ENCODE peak calls at places on chromosomes 11 and 22, in seven cellular contexts. Y is mucosa of descending colon, T is AG09309, C is epithelial cell of esophagus, H is Calu3, N is AG10803, V is NB4. M is an unnamed sample.

GRCh38 chr11:113952588-113952987 is 22.3 kb upstream of the HTR3A start:
- DNase-seq in Y (peak), T (no peak), C (no peak), H (no peak), N (no peak), V (peak), M (no peak)

GRCh38 chr11:100716848-100717247 is 29.8 kb downstream of the ARHGAP42 start:
- DNase-seq in Y (no peak), T (no peak), C (no peak), H (no peak), N (no peak), V (no peak), M (no peak)

GRCh38 chr11:69122642-69123431 is 32.9 kb upstream of the SMIM38 start:
- DNase-seq in Y (peak), T (no peak), C (peak), H (peak), N (peak), V (peak), M (no peak)

GRCh38 chr11:117827521-117828511 is 3.3 kb upstream of the FXYD2 start:
- DNase-seq in Y (peak), T (no peak), C (no peak), H (no peak), N (no peak), V (no peak), M (peak)

GRCh38 chr22:42179616-42180015 is 49.0 kb upstream of the CYP2D6 start:
- DNase-seq in Y (no peak), T (peak), C (no peak), H (no peak), N (peak), V (no peak), M (no peak)

GRCh38 chr11:133269272-133269671 is 263.0 kb downstream of the OPCML start:
- DNase-seq in Y (no peak), T (no peak), C (no peak), H (no peak), N (no peak), V (no peak), M (no peak)

GRCh38 chr11:103433380-103433779 is 324.2 kb downstream of the DYNC2H1 start:
- DNase-seq in Y (no peak), T (peak), C (peak), H (no peak), N (peak), V (no peak), M (no peak)

GRCh38 chr22:45905326-45905923 is 71.5 kb downstream of the WNT7B start:
- DNase-seq in Y (no peak), T (no peak), C (no peak), H (no peak), N (no peak), V (no peak), M (no peak)

GRCh38 chr11:46315783-46316563 is 31.3 kb upstream of the DGKZ start:
- DNase-seq in Y (peak), T (no peak), C (no peak), H (peak), N (no peak), V (no peak), M (no peak)

GRCh38 chr11:125949271-125950177 is 3.7 kb downstream of the VSIG10L2 start:
- DNase-seq in Y (no peak), T (no peak), C (no peak), H (no peak), N (no peak), V (no peak), M (no peak)

GRCh38 chr11:100681064-100681502 is 6.0 kb upstream of the ARHGAP42 start:
- DNase-seq in Y (peak), T (no peak), C (peak), H (peak), N (peak), V (peak), M (peak)

GRCh38 chr11:28983780-28984179 is 875.6 kb downstream of the METTL15 start:
- DNase-seq in Y (no peak), T (no peak), C (no peak), H (no peak), N (no peak), V (no peak), M (no peak)

GRCh38 chr11:72989727-72990126 is 152.4 kb downstream of the FCHSD2 start:
- DNase-seq in Y (no peak), T (no peak), C (no peak), H (no peak), N (peak), V (peak), M (no peak)

GRCh38 chr11:61056981-61057380 is 45.3 kb upstream of the CD5 start:
- DNase-seq in Y (no peak), T (no peak), C (no peak), H (no peak), N (no peak), V (no peak), M (no peak)

GRCh38 chr22:28907311-28908008 is 24.1 kb downstream of the ZNRF3 start:
- DNase-seq in Y (no peak), T (no peak), C (no peak), H (no peak), N (no peak), V (no peak), M (no peak)

GRCh38 chr11:58905141-58905715 is 34.1 kb upstream of the GLYATL1 start:
- DNase-seq in Y (no peak), T (no peak), C (peak), H (no peak), N (peak), V (no peak), M (no peak)

GRCh38 chr22:40898850-40899357 is 37.0 kb upstream of the DNAJB7 start:
- DNase-seq in Y (peak), T (peak), C (peak), H (no peak), N (peak), V (peak), M (no peak)

GRCh38 chr22:25183959-25184619 is 15.6 kb upstream of the CRYBB3 start:
- DNase-seq in Y (no peak), T (no peak), C (no peak), H (no peak), N (no peak), V (no peak), M (no peak)

GRCh38 chr11:66020618-66021357 is 5.5 kb downstream of the CATSPER1 start:
- DNase-seq in Y (no peak), T (no peak), C (peak), H (peak), N (peak), V (peak), M (peak)

GRCh38 chr11:127074151-127074761 is 73.7 kb upstream of the KIRREL3 start:
- DNase-seq in Y (peak), T (peak), C (peak), H (peak), N (peak), V (peak), M (no peak)

GRCh38 chr11:20612416-20612815 is 13.0 kb downstream of the SLC6A5 start:
- DNase-seq in Y (no peak), T (no peak), C (no peak), H (no peak), N (no peak), V (no peak), M (no peak)

GRCh38 chr11:107043242-107043991 is 25.1 kb upstream of the GUCY1A2 start:
- DNase-seq in Y (no peak), T (peak), C (peak), H (no peak), N (peak), V (peak), M (no peak)

GRCh38 chr11:64395545-64396078 is 36.6 kb downstream of the RPS6KA4 start:
- DNase-seq in Y (peak), T (no peak), C (no peak), H (no peak), N (no peak), V (no peak), M (no peak)

GRCh38 chr11:80916180-80916811 is 1475.5 kb upstream of the TENM4 start:
- DNase-seq in Y (no peak), T (no peak), C (peak), H (no peak), N (no peak), V (no peak), M (no peak)

GRCh38 chr11:1872267-1872985 is 19.3 kb downstream of the PRR33 start:
- DNase-seq in Y (no peak), T (no peak), C (no peak), H (no peak), N (no peak), V (no peak), M (no peak)

GRCh38 chr11:98940913-98941312 is 79.8 kb upstream of the CNTN5 start:
- DNase-seq in Y (no peak), T (no peak), C (peak), H (no peak), N (no peak), V (no peak), M (no peak)

GRCh38 chr11:62150887-62151736 is 27.3 kb downstream of the INCENP start:
- DNase-seq in Y (no peak), T (no peak), C (no peak), H (no peak), N (no peak), V (no peak), M (no peak)

GRCh38 chr11:38646382-38646781 is 2048.3 kb upstream of the RAG2 start:
- DNase-seq in Y (no peak), T (no peak), C (no peak), H (no peak), N (no peak), V (no peak), M (no peak)

GRCh38 chr11:126766425-126766824 is 234.1 kb downstream of the KIRREL3 start:
- DNase-seq in Y (peak), T (no peak), C (no peak), H (peak), N (no peak), V (peak), M (no peak)

GRCh38 chr11:66327171-66328035 is 8.8 kb downstream of the RIN1 start:
- DNase-seq in Y (no peak), T (no peak), C (peak), H (no peak), N (peak), V (no peak), M (no peak)

GRCh38 chr11:130170345-130170744 is 10.8 kb downstream of the ST14 start:
- DNase-seq in Y (no peak), T (no peak), C (no peak), H (no peak), N (no peak), V (no peak), M (no peak)

GRCh38 chr11:3808846-3809623 is 675 bp downstream of the PGAP2 start:
- DNase-seq in Y (peak), T (no peak), C (peak), H (peak), N (peak), V (peak), M (no peak)

GRCh38 chr22:44994399-44995281 is 15.2 kb downstream of the PHF21B start:
- DNase-seq in Y (no peak), T (no peak), C (no peak), H (no peak), N (no peak), V (peak), M (no peak)

GRCh38 chr11:17753641-17754040 is 19.1 kb downstream of the KCNC1 start:
- DNase-seq in Y (no peak), T (no peak), C (no peak), H (no peak), N (no peak), V (no peak), M (no peak)

GRCh38 chr11:120043323-120043945 is 94.5 kb downstream of the TRIM29 start:
- DNase-seq in Y (no peak), T (no peak), C (peak), H (no peak), N (no peak), V (no peak), M (no peak)

GRCh38 chr11:68546555-68546954 is 86.0 kb downstream of the PPP6R3 start:
- DNase-seq in Y (no peak), T (no peak), C (peak), H (no peak), N (peak), V (peak), M (no peak)

GRCh38 chr11:67668191-67668551 is 6.3 kb downstream of the ALDH3B2 start:
- DNase-seq in Y (no peak), T (no peak), C (no peak), H (no peak), N (no peak), V (no peak), M (no peak)

GRCh38 chr22:44892803-44893730 is 116.7 kb downstream of the PHF21B start:
- DNase-seq in Y (no peak), T (no peak), C (no peak), H (no peak), N (no peak), V (no peak), M (no peak)

GRCh38 chr22:43945632-43946390 is 9.4 kb upstream of the SAMM50 start:
- DNase-seq in Y (peak), T (no peak), C (peak), H (peak), N (peak), V (peak), M (peak)

DNA sequence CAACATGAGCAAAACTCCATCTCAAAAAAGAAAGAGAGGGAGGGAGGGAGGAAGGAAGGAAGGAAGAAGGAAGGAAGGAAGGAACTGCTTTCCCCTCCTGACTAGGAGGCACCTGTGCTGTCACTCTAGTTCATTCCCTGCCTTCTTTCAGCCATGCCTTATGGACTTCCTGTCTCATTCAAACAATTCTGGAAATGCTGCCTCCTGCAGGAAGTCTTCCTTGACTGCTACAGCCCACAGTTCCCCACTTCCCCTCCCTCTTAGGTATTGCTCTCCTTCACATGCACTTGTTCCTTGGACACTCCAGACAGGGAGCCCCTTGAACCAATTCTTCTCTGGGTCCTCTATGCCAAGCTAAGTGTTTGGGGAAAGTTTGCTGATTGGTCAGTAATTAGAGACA is 31.6 kb upstream of the WNT11 start:
- DNase-seq in Y (peak), T (no peak), C (peak), H (peak), N (no peak), V (peak), M (no peak)
- TF ChIP-seq CTCF in Y (no peak), T (no peak), C (no peak), H (no peak), N (no peak), V (peak), M (no peak)

DNA sequence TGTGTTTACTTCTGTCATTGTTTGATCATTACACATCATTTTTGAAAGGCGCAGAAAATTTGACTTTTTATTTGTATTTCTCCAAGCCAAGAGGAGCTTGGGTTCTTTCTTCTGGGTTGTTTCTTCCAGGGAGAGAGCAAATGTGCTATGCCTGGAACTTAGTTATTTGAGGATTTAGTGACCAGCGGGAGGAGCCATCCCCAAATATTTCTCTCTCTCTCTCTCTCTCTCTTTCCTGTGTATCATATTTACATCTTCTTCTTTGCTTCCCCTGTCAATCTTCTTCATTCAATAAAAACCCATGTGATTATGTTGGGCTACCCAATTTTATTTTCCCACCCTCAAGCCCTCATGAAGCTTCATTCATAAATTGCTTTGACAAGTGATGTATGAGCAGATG is 534.5 kb downstream of the LRRC4C start:
- DNase-seq in Y (no peak), T (no peak), C (peak), H (no peak), N (no peak), V (no peak), M (no peak)
- TF ChIP-seq CTCF in Y (no peak), T (no peak), C (peak), H (no peak), N (no peak), V (no peak), M (no peak)

DNA sequence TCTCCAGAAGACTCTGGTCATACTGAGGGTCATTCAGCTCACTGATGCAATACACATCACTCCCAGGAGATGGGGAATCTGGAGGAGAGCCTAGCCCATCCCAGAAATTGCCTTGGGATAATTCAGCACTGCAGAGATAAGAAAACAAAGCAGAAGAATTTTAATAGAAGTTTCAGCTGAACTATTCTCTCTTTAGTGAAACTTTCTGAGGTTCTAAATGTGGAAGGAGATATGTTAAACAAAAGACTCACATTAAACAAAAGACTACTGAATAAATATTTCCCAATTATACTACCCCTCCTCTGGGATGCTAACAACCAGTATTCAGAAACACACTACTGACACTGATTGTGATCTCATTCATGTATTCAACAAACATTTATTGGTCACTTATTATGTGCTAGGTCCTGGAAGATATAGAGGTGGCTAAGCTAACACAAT is 47.8 kb downstream of the C2CD3 start:
- DNase-seq in Y (no peak), T (no peak), C (no peak), H (no peak), N (no peak), V (no peak), M (no peak)
- TF ChIP-seq CTCF in Y (no peak), T (peak), C (no peak), H (no peak), N (no peak), V (no peak), M (no peak)

GRCh38 chr11:8688414-8689362 is 6.1 kb downstream of the RPL27A start:
- DNase-seq in Y (peak), T (peak), C (peak), H (peak), N (peak), V (peak), M (peak)
- TF ChIP-seq CTCF in Y (peak), T (peak), C (no peak), H (no peak), N (no peak), V (no peak), M (no peak)

GRCh38 chr11:12007230-12007593 is 1.2 kb downstream of the DKK3 start:
- DNase-seq in Y (no peak), T (no peak), C (peak), H (no peak), N (no peak), V (no peak), M (no peak)
- TF ChIP-seq CTCF in Y (no peak), T (no peak), C (no peak), H (no peak), N (no peak), V (no peak), M (no peak)